ENCODE peak calls at places on chromosomes 16 and 17, in nine cellular contexts. J is OCI-M1; E is tibial nerve; D is NCI-H2171; Q is IMR-90; W is endothelial cell; O is ovary; S is AG04450; M is stimulated activated CD4-positive, alpha-beta T cell treated with anti-CD3 and anti-CD28 coated beads, Interleukin-1b, Interleukin-23, amount 100 ng/mL, for 1 hour. G is an unnamed sample.

GRCh38 chr16:2737895-2738418 is 14.5 kb upstream of the SRRM2 start:
- DNase-seq in E (no peak), D (no peak), O (no peak), J (no peak), S (no peak), W (no peak), Q (no peak), M (no peak), G (no peak)

GRCh38 chr17:82200743-82201497 is 11.7 kb downstream of the CCDC57 start:
- DNase-seq in S (no peak), O (no peak), M (peak; percentile 34), W (no peak), D (no peak), Q (no peak), J (peak; percentile 78), E (no peak), G (no peak)

GRCh38 chr16:53007095-53007494 is 45.6 kb downstream of the CHD9NB start:
- DNase-seq in M (no peak), D (no peak), W (no peak), O (no peak), Q (no peak), E (no peak), J (no peak), S (no peak), G (no peak)

GRCh38 chr16:86683441-86684194 is 105.3 kb downstream of the FOXL1 start:
- DNase-seq in W (no peak), M (no peak), S (no peak), J (no peak), O (no peak), D (no peak), Q (no peak), E (no peak), G (no peak)

GRCh38 chr16:16127469-16128116 is 95.7 kb downstream of the ABCC6 start:
- DNase-seq in W (peak; percentile 83), D (peak; percentile 57), E (peak; percentile 55), O (peak; percentile 79), J (peak; percentile 89), Q (peak; percentile 66), M (peak; percentile 32), S (peak; percentile 24), G (peak; percentile 76)

GRCh38 chr16:47018223-47018891 is 44.9 kb upstream of the DNAJA2 start:
- DNase-seq in M (no peak), W (peak; percentile 49), D (peak; percentile 12), Q (peak; percentile 10), O (no peak), E (no peak), S (no peak), J (no peak), G (no peak)

GRCh38 chr16:47492428-47493357 is 31.6 kb downstream of the PHKB start:
- DNase-seq in S (no peak), Q (peak; percentile 23), W (no peak), D (peak; percentile 6), O (peak; percentile 21), E (peak; percentile 68), J (peak; percentile 88), M (no peak), G (no peak)

GRCh38 chr16:14131774-14132695 is 60.9 kb downstream of the MRTFB start:
- DNase-seq in S (no peak), W (no peak), E (no peak), J (no peak), Q (peak; percentile 16), O (no peak), D (no peak), M (no peak), G (no peak)

GRCh38 chr16:3095869-3096268 is 3.2 kb downstream of the ZSCAN10 start:
- DNase-seq in D (no peak), Q (no peak), J (peak; percentile 75), S (no peak), M (no peak), E (no peak), O (no peak), W (no peak), G (no peak)

G was measured in SJSA1.